ENCODE peak calls at places on chromosomes 16 and 17, in six cellular contexts. U is ascending aorta; E is EL; I is iris pigment epithelial cell; R is stimulated activated CD8-positive, alpha-beta memory T cell treated with anti-CD3 and anti-CD28 coated beads, Interleukin-12 subunit alpha, Interleukin-12 subunit beta, amount 100 ng/mL, for 4 hours; D is colonic mucosa. S is an unnamed sample.

GRCh38 chr17:5110816-5111215 is 862 bp downstream of the ZNF232 start:
- DNase-seq in D (no peak), E (no peak), U (no peak), R (no peak), I (no peak), S (no peak)

GRCh38 chr17:75499313-75500022 is 15.9 kb downstream of the CASKIN2 start:
- DNase-seq in D (no peak), E (no peak), R (no peak), I (no peak), U (no peak), S (no peak)

GRCh38 chr17:73309727-73310555 is 1.9 kb downstream of the CDC42EP4 start:
- DNase-seq in I (no peak), R (no peak), E (peak; percentile 35), U (no peak), D (peak; percentile 80), S (no peak)

GRCh38 chr17:57226793-57227192 is 29.5 kb upstream of the MSI2 start:
- DNase-seq in R (no peak), U (no peak), E (no peak), D (no peak), I (no peak), S (no peak)

GRCh38 chr16:14199199-14199598 is 128.1 kb downstream of the MRTFB start:
- DNase-seq in E (no peak), R (no peak), U (no peak), D (no peak), I (no peak), S (no peak)

GRCh38 chr16:87201052-87201451 is 116.1 kb downstream of the C16orf95 start:
- DNase-seq in E (peak; percentile 98), R (no peak), D (no peak), U (peak; percentile 96), I (peak; percentile 97), S (peak; percentile 95)

GRCh38 chr16:30867747-30868146 is 26.1 kb downstream of the BCL7C start:
- DNase-seq in E (no peak), U (no peak), D (no peak), R (no peak), I (peak; percentile 40), S (no peak)

GRCh38 chr17:11953924-11954323 is 43.4 kb downstream of the ZNF18 start:
- DNase-seq in U (no peak), I (no peak), E (no peak), R (no peak), D (no peak), S (no peak)

GRCh38 chr16:84058211-84058610 is 15.6 kb upstream of the SLC38A8 start:
- DNase-seq in U (no peak), E (no peak), I (no peak), R (no peak), D (no peak), S (no peak)

GRCh38 chr17:59311051-59311468 is 20.4 kb upstream of the YPEL2 start:
- DNase-seq in U (peak; percentile 69), R (no peak), E (peak; percentile 69), I (peak; percentile 36), D (peak; percentile 58), S (no peak)

GRCh38 chr17:29760279-29760721 is 137.6 kb upstream of the CORO6 start:
- DNase-seq in U (no peak), D (no peak), I (peak; percentile 59), E (peak; percentile 17), R (peak; percentile 7), S (no peak)

GRCh38 chr16:65783709-65784474 is 582.6 kb upstream of the CDH5 start:
- DNase-seq in I (no peak), E (no peak), R (no peak), U (no peak), D (no peak), S (no peak)

S was measured in tibial artery.